ENCODE peak calls at places on chromosomes 16 and 17, in four cellular contexts. D, P, Q and A are unnamed samples.
A peak's percentile ranks its signal among the peaks of the same experiment; 100 is the strongest.

GRCh38 chr16:79355600-79356358 is 244.8 kb downstream of the MAF start:
- DNase-seq in D (no peak), P (no peak), Q (no peak), A (no peak)

GRCh38 chr16:10970065-10970464 is 25.7 kb downstream of the CLEC16A start:
- DNase-seq in D (no peak), P (no peak), Q (no peak), A (no peak)

GRCh38 chr17:34366051-34366450 is 3.0 kb upstream of the CCL1 start:
- DNase-seq in D (no peak), P (no peak), Q (no peak), A (no peak)

GRCh38 chr16:67399749-67400704 is 6.7 kb upstream of the TPPP3 start:
- DNase-seq in D (peak; percentile 45), P (peak; percentile 75), Q (no peak), A (peak; percentile 83)

GRCh38 chr17:1379930-1380313 is 20.1 kb downstream of the YWHAE start:
- DNase-seq in D (no peak), P (no peak), Q (no peak), A (no peak)

GRCh38 chr16:22397459-22397858 is 23.0 kb upstream of the CDR2 start:
- DNase-seq in D (no peak), P (no peak), Q (peak; percentile 88), A (peak; percentile 80)

GRCh38 chr17:41538565-41538991 is 10.5 kb upstream of the KRT19 start:
- DNase-seq in D (no peak), P (peak; percentile 94), Q (peak; percentile 56), A (peak; percentile 33)

GRCh38 chr16:81866820-81867440 is 87.8 kb downstream of the PLCG2 start:
- DNase-seq in D (no peak), P (no peak), Q (no peak), A (no peak)

GRCh38 chr17:31564291-31564690 is 172.8 kb downstream of the RAB11FIP4 start:
- DNase-seq in D (no peak), P (no peak), Q (peak; percentile 35), A (peak; percentile 59)

GRCh38 chr17:65370669-65371126 is 190.8 kb downstream of the AXIN2 start:
- DNase-seq in D (no peak), P (no peak), Q (no peak), A (no peak)

GRCh38 chr17:6464446-6465041 is 20.3 kb downstream of the PIMREG start:
- DNase-seq in D (no peak), P (no peak), Q (no peak), A (no peak)

GRCh38 chr17:47295037-47295873 is 28.5 kb upstream of the EFCAB13 start:
- DNase-seq in D (peak; percentile 77), P (no peak), Q (no peak), A (no peak)

GRCh38 chr17:12395733-12396354 is 269.8 kb upstream of the MYOCD start:
- DNase-seq in D (no peak), P (peak; percentile 11), Q (no peak), A (no peak)

GRCh38 chr16:49236216-49236615 is 45.4 kb downstream of the CBLN1 start:
- DNase-seq in D (no peak), P (no peak), Q (no peak), A (no peak)

GRCh38 chr17:3687949-3688614 is 7.9 kb downstream of the P2RX5 start:
- DNase-seq in D (no peak), P (no peak), Q (peak; percentile 39), A (no peak)

GRCh38 chr16:49061315-49061714 is 220.3 kb downstream of the CBLN1 start:
- DNase-seq in D (no peak), P (no peak), Q (no peak), A (no peak)

GRCh38 chr17:9768381-9768934 is 22.9 kb downstream of the DHRS7C start:
- DNase-seq in D (no peak), P (peak; percentile 61), Q (peak; percentile 52), A (peak; percentile 9)

GRCh38 chr17:48426019-48426418 is 4.0 kb downstream of the SKAP1 start:
- DNase-seq in D (no peak), P (no peak), Q (no peak), A (no peak)

GRCh38 chr16:66512589-66513404 is 37.1 kb downstream of the TK2 start:
- DNase-seq in D (peak; percentile 56), P (peak; percentile 39), Q (no peak), A (no peak)

GRCh38 chr16:1276580-1276878 is 20.7 kb downstream of the TPSD1 start:
- DNase-seq in D (no peak), P (no peak), Q (no peak), A (no peak)

GRCh38 chr16:51701025-51701424 is 550.0 kb upstream of the SALL1 start:
- DNase-seq in D (no peak), P (no peak), Q (no peak), A (no peak)

GRCh38 chr17:33929181-33929724 is 325.8 kb upstream of the CCL2 start:
- DNase-seq in D (no peak), P (no peak), Q (no peak), A (no peak)

GRCh38 chr16:14309906-14310305 is 238.8 kb downstream of the MRTFB start:
- DNase-seq in D (no peak), P (no peak), Q (peak; percentile 83), A (peak; percentile 85)

GRCh38 chr17:45733781-45734180 is 50.3 kb upstream of the CRHR1 start:
- DNase-seq in D (no peak), P (no peak), Q (no peak), A (peak; percentile 68)

GRCh38 chr17:82985436-82985820 is 94.0 kb upstream of the METRNL start:
- DNase-seq in D (no peak), P (no peak), Q (no peak), A (no peak)

GRCh38 chr17:40547079-40547784 is 18.0 kb downstream of the CCR7 start:
- DNase-seq in D (peak; percentile 54), P (peak; percentile 91), Q (no peak), A (peak; percentile 99)

GRCh38 chr17:43449470-43450202 is 34.1 kb upstream of the DHX8 start:
- DNase-seq in D (peak; percentile 15), P (no peak), Q (peak; percentile 36), A (no peak)

GRCh38 chr16:51888534-51888933 is 658.4 kb downstream of the TOX3 start:
- DNase-seq in D (no peak), P (no peak), Q (no peak), A (no peak)

GRCh38 chr17:45341389-45342158 is 24.8 kb upstream of the MAP3K14 start:
- DNase-seq in D (peak; percentile 77), P (peak; percentile 98), Q (peak; percentile 88), A (peak; percentile 62)

GRCh38 chr16:66408181-66409048 is 18.7 kb upstream of the BEAN1 start:
- DNase-seq in D (no peak), P (peak; percentile 80), Q (peak; percentile 24), A (peak; percentile 57)

GRCh38 chr17:67377727-67378443 is 804 bp downstream of the PITPNC1 start:
- DNase-seq in D (peak; percentile 75), P (peak; percentile 70), Q (peak; percentile 38), A (peak; percentile 41)

GRCh38 chr16:17544785-17545184 is 74.0 kb upstream of the XYLT1 start:
- DNase-seq in D (no peak), P (peak; percentile 8), Q (no peak), A (no peak)

GRCh38 chr16:3578610-3579551 is 1.7 kb upstream of the NLRC3 start:
- DNase-seq in D (no peak), P (no peak), Q (peak; percentile 46), A (peak; percentile 57)

GRCh38 chr17:9313346-9313745 is 262.3 kb downstream of the STX8 start:
- DNase-seq in D (no peak), P (no peak), Q (no peak), A (peak; percentile 53)

GRCh38 chr16:79395631-79396030 is 204.9 kb downstream of the MAF start:
- DNase-seq in D (no peak), P (no peak), Q (no peak), A (no peak)

GRCh38 chr17:49498037-49498615 is 3.0 kb downstream of the NGFR start:
- DNase-seq in D (no peak), P (no peak), Q (no peak), A (peak; percentile 21)